ENCODE peak calls at places on chromosome 10, in four cellular contexts. One of them, this sample, is unnamed.
A peak's percentile ranks its signal among the peaks of the same experiment; 100 is the strongest.

GRCh38 chr10:97121084-97121483 is 64.7 kb downstream of the SLIT1 start:
- DNase-seq in smooth muscle cell of the brain vasculature: no peak
- DNase-seq in retina: no peak
- DNase-seq in T-cell: no peak
- DNase-seq in this sample: no peak

GRCh38 chr10:3068201-3068967 is 1.0 kb downstream of the PFKP start:
- DNase-seq in T-cell: peak; percentile 27
- DNase-seq in smooth muscle cell of the brain vasculature: no peak
- DNase-seq in retina: peak; percentile 89
- DNase-seq in this sample: peak; percentile 38

GRCh38 chr10:19021162-19021561 is 27.4 kb upstream of the MALRD1 start:
- DNase-seq in T-cell: no peak
- DNase-seq in smooth muscle cell of the brain vasculature: no peak
- DNase-seq in retina: no peak
- DNase-seq in this sample: no peak

GRCh38 chr10:112080284-112080683 is 103.3 kb downstream of the GPAM start:
- DNase-seq in smooth muscle cell of the brain vasculature: no peak
- DNase-seq in T-cell: no peak
- DNase-seq in retina: no peak
- DNase-seq in this sample: no peak

GRCh38 chr10:30980951-30981616 is 50.6 kb downstream of the ZNF438 start:
- DNase-seq in retina: no peak
- DNase-seq in T-cell: no peak
- DNase-seq in smooth muscle cell of the brain vasculature: no peak
- DNase-seq in this sample: no peak

GRCh38 chr10:118531105-118531851 is 64.2 kb downstream of the PRLHR start:
- DNase-seq in T-cell: no peak
- DNase-seq in smooth muscle cell of the brain vasculature: no peak
- DNase-seq in retina: no peak
- DNase-seq in this sample: no peak

GRCh38 chr10:106898441-106898840 is 266.1 kb downstream of the SORCS1 start:
- DNase-seq in smooth muscle cell of the brain vasculature: no peak
- DNase-seq in T-cell: no peak
- DNase-seq in retina: no peak
- DNase-seq in this sample: no peak

GRCh38 chr10:108005627-108006026 is 841.1 kb upstream of the SORCS1 start:
- DNase-seq in T-cell: no peak
- DNase-seq in retina: no peak
- DNase-seq in smooth muscle cell of the brain vasculature: no peak
- DNase-seq in this sample: no peak

GRCh38 chr10:34960983-34961382 is 129.2 kb downstream of the CUL2 start:
- DNase-seq in T-cell: no peak
- DNase-seq in retina: no peak
- DNase-seq in smooth muscle cell of the brain vasculature: no peak
- DNase-seq in this sample: no peak

GRCh38 chr10:52755297-52756062 is 17.1 kb downstream of the MBL2 start:
- DNase-seq in smooth muscle cell of the brain vasculature: no peak
- DNase-seq in T-cell: no peak
- DNase-seq in retina: no peak
- DNase-seq in this sample: no peak

GRCh38 chr10:68871105-68871711 is 29.9 kb upstream of the DDX50 start:
- DNase-seq in retina: peak; percentile 16
- DNase-seq in T-cell: no peak
- DNase-seq in smooth muscle cell of the brain vasculature: no peak
- DNase-seq in this sample: no peak

GRCh38 chr10:131310054-131310903 is 1.2 kb downstream of the TCERG1L start:
- DNase-seq in retina: no peak
- DNase-seq in smooth muscle cell of the brain vasculature: no peak
- DNase-seq in T-cell: no peak
- DNase-seq in this sample: no peak

GRCh38 chr10:104622598-104623209 is 18.4 kb upstream of the SORCS3 start:
- DNase-seq in smooth muscle cell of the brain vasculature: no peak
- DNase-seq in retina: no peak
- DNase-seq in T-cell: no peak
- DNase-seq in this sample: no peak

GRCh38 chr10:75150656-75151055 is 39.2 kb downstream of the SAMD8 start:
- DNase-seq in retina: no peak
- DNase-seq in smooth muscle cell of the brain vasculature: no peak
- DNase-seq in T-cell: no peak
- DNase-seq in this sample: no peak

GRCh38 chr10:78248651-78249464 is 215.2 kb downstream of the RPS24 start:
- DNase-seq in T-cell: no peak
- DNase-seq in smooth muscle cell of the brain vasculature: no peak
- DNase-seq in retina: no peak
- DNase-seq in this sample: no peak

GRCh38 chr10:3955493-3955892 is 170.5 kb upstream of the KLF6 start:
- DNase-seq in smooth muscle cell of the brain vasculature: no peak
- DNase-seq in retina: peak; percentile 52
- DNase-seq in T-cell: no peak
- DNase-seq in this sample: no peak

GRCh38 chr10:31508882-31509281 is 189.9 kb downstream of the ZEB1 start:
- DNase-seq in T-cell: no peak
- DNase-seq in retina: no peak
- DNase-seq in smooth muscle cell of the brain vasculature: no peak
- DNase-seq in this sample: no peak

GRCh38 chr10:3803884-3804741 is 19.1 kb upstream of the KLF6 start:
- DNase-seq in retina: no peak
- DNase-seq in smooth muscle cell of the brain vasculature: no peak
- DNase-seq in T-cell: peak; percentile 58
- DNase-seq in this sample: peak; percentile 49

GRCh38 chr10:121296856-121297255 is 301.4 kb downstream of the FGFR2 start:
- DNase-seq in smooth muscle cell of the brain vasculature: no peak
- DNase-seq in T-cell: no peak
- DNase-seq in retina: peak; percentile 56
- DNase-seq in this sample: no peak

GRCh38 chr10:117754770-117755510 is 212.4 kb downstream of the EMX2 start:
- DNase-seq in T-cell: no peak
- DNase-seq in retina: peak; percentile 63
- DNase-seq in smooth muscle cell of the brain vasculature: no peak
- DNase-seq in this sample: no peak

GRCh38 chr10:34674169-34674568 is 140.9 kb downstream of the PARD3 start:
- DNase-seq in T-cell: no peak
- DNase-seq in smooth muscle cell of the brain vasculature: no peak
- DNase-seq in retina: no peak
- DNase-seq in this sample: no peak